ENCODE peak calls at places on chromosomes 11 and 22, in nine cellular contexts. C is adipocyte, U is sigmoid colon, J is heart left ventricle, E is K562, R is fibroblast of lung, K is tibial nerve, M is neuronal stem cell, W is esophagus squamous epithelium. T is an unnamed sample.

GRCh38 chr22:50481440-50482106 is at the start of gene ADM2:
- DNase-seq in J (peak; percentile 48), E (peak; percentile 70), W (no peak), M (peak; percentile 49), U (no peak), C (peak; percentile 73), R (peak; percentile 31), K (no peak), T (no peak)

GRCh38 chr11:23226331-23226909 is 366.1 kb upstream of the CCDC179 start:
- DNase-seq in K (no peak), U (no peak), M (no peak), C (peak; percentile 41), W (no peak), E (no peak), J (no peak), R (peak; percentile 76), T (no peak)

GRCh38 chr11:126898802-126899201 is 101.8 kb downstream of the KIRREL3 start:
- DNase-seq in M (no peak), C (no peak), W (no peak), R (no peak), J (no peak), K (no peak), E (no peak), U (no peak), T (no peak)

GRCh38 chr11:9719949-9720646 is 56.2 kb downstream of the SWAP70 start:
- DNase-seq in W (no peak), R (no peak), M (no peak), E (no peak), K (no peak), U (no peak), J (no peak), C (no peak), T (no peak)

GRCh38 chr22:37848587-37849088 is 581 bp upstream of the EIF3L start:
- DNase-seq in C (peak; percentile 17), U (no peak), K (no peak), R (peak; percentile 48), W (no peak), M (no peak), E (peak; percentile 39), J (no peak), T (no peak)

GRCh38 chr11:96189351-96189750 is 153.6 kb downstream of the MAML2 start:
- DNase-seq in E (no peak), J (no peak), R (no peak), U (no peak), C (no peak), W (no peak), K (no peak), M (no peak), T (no peak)

GRCh38 chr22:49649166-49649565 is 178.5 kb downstream of the BRD1 start:
- DNase-seq in R (no peak), U (no peak), M (no peak), E (no peak), K (no peak), W (no peak), C (no peak), J (no peak), T (no peak)

GRCh38 chr11:125423247-125423849 is 72.7 kb downstream of the FEZ1 start:
- DNase-seq in K (no peak), J (no peak), W (no peak), M (no peak), C (no peak), U (no peak), R (no peak), E (peak; percentile 39), T (no peak)

GRCh38 chr22:22810471-22810870 is 77.1 kb upstream of the IGLL5 start:
- DNase-seq in U (no peak), W (no peak), C (no peak), K (no peak), J (peak; percentile 14), M (no peak), R (no peak), E (no peak), T (no peak)

GRCh38 chr11:85539029-85539689 is 88.0 kb downstream of the DLG2 start:
- DNase-seq in K (no peak), J (no peak), C (no peak), M (no peak), E (no peak), W (no peak), R (no peak), U (no peak), T (no peak)

GRCh38 chr11:19698493-19699292 is 13.9 kb upstream of the NAV2 start:
- DNase-seq in K (peak; percentile 78), J (peak; percentile 76), R (peak; percentile 67), M (no peak), C (no peak), E (no peak), U (peak; percentile 89), W (no peak), T (no peak)

GRCh38 chr11:77967121-77967520 is 27.3 kb downstream of the INTS4 start:
- DNase-seq in J (no peak), U (no peak), K (no peak), E (no peak), C (no peak), R (no peak), W (no peak), M (no peak), T (no peak)

GRCh38 chr11:123255909-123256308 is 60.9 kb upstream of the CLMP start:
- DNase-seq in C (no peak), M (peak; percentile 46), R (peak; percentile 45), W (no peak), U (no peak), J (no peak), K (no peak), E (no peak), T (no peak)

GRCh38 chr22:27686534-27686933 is 115.0 kb downstream of the MN1 start:
- DNase-seq in E (peak; percentile 27), C (peak; percentile 83), R (peak; percentile 77), M (no peak), U (peak; percentile 84), J (peak; percentile 87), K (no peak), W (no peak), T (no peak)

GRCh38 chr11:6742260-6742659 is 29.5 kb downstream of the OR2AG2 start:
- DNase-seq in K (no peak), C (no peak), U (no peak), J (no peak), R (no peak), E (no peak), W (no peak), M (no peak), T (no peak)

GRCh38 chr11:44241851-44242250 is 68.1 kb downstream of the ALX4 start:
- DNase-seq in C (no peak), M (no peak), K (peak; percentile 28), W (no peak), U (peak; percentile 35), E (no peak), R (no peak), J (peak; percentile 40), T (no peak)

GRCh38 chr11:112822478-112823274 is 138.5 kb upstream of the NCAM1 start:
- DNase-seq in J (no peak), C (no peak), K (no peak), U (no peak), M (no peak), W (no peak), R (no peak), E (no peak), T (no peak)

GRCh38 chr22:39414377-39414776 is 14.8 kb downstream of the TAB1 start:
- DNase-seq in W (no peak), J (no peak), R (no peak), E (no peak), K (no peak), U (no peak), C (no peak), M (no peak), T (no peak)

GRCh38 chr11:18705651-18706281 is 7.2 kb downstream of the TMEM86A start:
- DNase-seq in M (no peak), J (peak; percentile 46), E (no peak), R (no peak), C (no peak), U (peak; percentile 80), W (no peak), K (no peak), T (no peak)

GRCh38 chr22:35568751-35569725 is 28.4 kb downstream of the RASD2 start:
- DNase-seq in C (peak; percentile 31), R (peak; percentile 30), U (no peak), W (no peak), M (no peak), K (no peak), E (no peak), J (no peak), T (no peak)

DNA sequence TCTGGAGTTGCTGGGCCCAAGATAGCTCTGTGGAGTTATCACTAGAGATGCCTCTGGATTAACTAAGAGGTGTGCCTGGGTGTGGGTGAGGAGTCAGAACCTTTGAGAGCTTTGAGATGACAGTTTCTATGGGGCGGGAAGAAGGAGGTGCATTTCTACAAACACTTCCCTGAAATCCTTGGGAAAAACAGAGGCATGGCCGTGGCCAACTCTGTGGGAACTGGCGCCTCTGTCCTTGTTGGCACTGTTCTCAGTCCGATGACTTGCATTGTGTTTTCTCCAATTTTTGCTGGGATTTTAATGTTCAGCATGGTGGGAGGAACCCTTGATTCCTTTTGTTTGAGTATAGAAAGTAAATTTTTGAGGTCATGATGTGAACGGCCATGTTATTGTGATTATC is 115.8 kb upstream of the PARVA start:
- DNase-seq in K (no peak), R (no peak), M (no peak), W (no peak), C (no peak), E (no peak), J (no peak), U (no peak), T (no peak)
- H3K36me3 ChIP-seq in K (no peaks in the 10 kb centered on the region), R (peaks cover 25% of the 10 kb centered on the region), M (no peaks in the 10 kb centered on the region), W (peaks cover 5% of the 10 kb centered on the region), C (peaks cover 26% of the 10 kb centered on the region), E (peaks cover 46% of the 10 kb centered on the region), J (peaks cover 78% of the 10 kb centered on the region), U (peaks cover 19% of the 10 kb centered on the region), T (no peaks in the 10 kb centered on the region)

GRCh38 chr11:82854242-82854641 is 46.0 kb downstream of the PRCP start:
- DNase-seq in W (no peak), R (no peak), C (no peak), J (no peak), E (no peak), U (no peak), K (no peak), M (no peak), T (no peak)
- H3K4me1 ChIP-seq in W (no peaks in the 10 kb centered on the region), R (peaks cover 10% of the 10 kb centered on the region), C (peaks cover 28% of the 10 kb centered on the region), J (peaks cover 4% of the 10 kb centered on the region), E (no peaks in the 10 kb centered on the region), U (peaks cover 9% of the 10 kb centered on the region), K (no peaks in the 10 kb centered on the region), M (no peaks in the 10 kb centered on the region), T (no peaks in the 10 kb centered on the region)

DNA sequence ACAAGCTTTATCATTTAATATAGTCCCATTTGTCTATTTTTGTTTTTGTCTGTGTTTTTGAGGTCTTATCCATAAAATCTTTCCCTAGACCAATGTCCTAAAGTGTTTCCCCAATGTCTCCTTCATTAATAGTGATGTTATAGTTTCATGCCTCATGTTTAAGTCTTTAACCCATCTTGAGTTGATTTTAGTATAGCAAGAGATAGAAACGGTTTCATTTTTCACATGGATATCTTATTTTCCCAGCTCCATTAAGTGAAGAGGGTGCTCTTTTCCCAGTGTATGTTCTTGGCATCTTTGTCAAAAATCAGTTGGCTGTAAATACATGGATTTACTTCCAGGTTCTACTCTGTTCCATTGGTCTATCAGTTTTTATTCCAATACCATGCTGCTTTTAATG is 58.2 kb downstream of the KCNQ1OT1 start:
- DNase-seq in E (no peak), W (no peak), M (no peak), U (no peak), J (no peak), R (no peak), K (no peak), C (no peak), T (no peak)
- H3K9me3 ChIP-seq in E (peaks cover 6% of the 10 kb centered on the region), W (peaks cover 76% of the 10 kb centered on the region), M (peaks cover 16% of the 10 kb centered on the region), U (peaks cover 21% of the 10 kb centered on the region), J (peaks cover 2% of the 10 kb centered on the region), R (peaks cover 3% of the 10 kb centered on the region), K (peaks cover 96% of the 10 kb centered on the region), C (peaks cover 87% of the 10 kb centered on the region), T (peaks cover 13% of the 10 kb centered on the region)

GRCh38 chr11:74978041-74978440 is 10.7 kb upstream of the NEU3 start:
- DNase-seq in R (no peak), J (peak; percentile 22), E (no peak), K (no peak), W (no peak), M (no peak), U (no peak), C (no peak), T (no peak)
- H3K36me3 ChIP-seq in R (peaks cover 10% of the 10 kb centered on the region), J (peaks cover 63% of the 10 kb centered on the region), E (peaks cover 59% of the 10 kb centered on the region), K (no peaks in the 10 kb centered on the region), W (peaks cover 4% of the 10 kb centered on the region), M (peaks cover 10% of the 10 kb centered on the region), U (peaks cover 29% of the 10 kb centered on the region), C (peaks cover 68% of the 10 kb centered on the region), T (peaks cover 5% of the 10 kb centered on the region)

T was measured in iPS DF 6.9.